ENCODE peak calls at places on chromosomes 6 and 20, in nine cellular contexts. W is NCI-H2107, X is mucosa of descending colon, V is A549, I is AG04450, O is HEK293T, L is GM04504, N is NCI-H460, C is C1 segment of cervical spinal cord. T is an unnamed sample.

GRCh38 chr20:13819885-13820645 is 35.2 kb downstream of the NDUFAF5 start:
- DNase-seq in W (no peak), X (peak), V (peak), I (no peak), O (peak), L (peak), N (peak), C (no peak), T (no peak)

GRCh38 chr20:42155586-42155985 is 537.4 kb upstream of the CHD6 start:
- DNase-seq in W (no peak), X (no peak), V (no peak), I (no peak), O (no peak), L (no peak), N (no peak), C (no peak), T (no peak)

GRCh38 chr6:163404825-163405265 is 9.7 kb upstream of the QKI start:
- DNase-seq in W (no peak), X (peak), V (no peak), I (no peak), O (no peak), L (no peak), N (no peak), C (peak), T (no peak)

GRCh38 chr6:34378470-34378869 is 14.0 kb downstream of the NUDT3 start:
- DNase-seq in W (no peak), X (no peak), V (no peak), I (no peak), O (no peak), L (no peak), N (no peak), C (no peak), T (no peak)

GRCh38 chr20:10433623-10434466 is at the start of gene MKKS:
- DNase-seq in W (peak), X (peak), V (peak), I (peak), O (peak), L (peak), N (peak), C (peak), T (peak)

GRCh38 chr20:60242836-60243520 is 284.8 kb downstream of the CDH26 start:
- DNase-seq in W (no peak), X (no peak), V (no peak), I (no peak), O (no peak), L (no peak), N (no peak), C (no peak), T (no peak)

GRCh38 chr6:162705736-162706135 is 21.8 kb downstream of the PRKN start:
- DNase-seq in W (no peak), X (no peak), V (no peak), I (no peak), O (no peak), L (no peak), N (no peak), C (no peak), T (no peak)

GRCh38 chr20:6626805-6627204 is 140.7 kb upstream of the BMP2 start:
- DNase-seq in W (no peak), X (no peak), V (no peak), I (no peak), O (no peak), L (no peak), N (no peak), C (no peak), T (no peak)

GRCh38 chr20:47456952-47457724 is 44.5 kb upstream of the NCOA3 start:
- DNase-seq in W (no peak), X (no peak), V (peak), I (no peak), O (no peak), L (peak), N (no peak), C (no peak), T (no peak)

GRCh38 chr6:34491091-34491430 is 25.2 kb downstream of the PACSIN1 start:
- DNase-seq in W (no peak), X (peak), V (no peak), I (no peak), O (no peak), L (peak), N (peak), C (no peak), T (no peak)

GRCh38 chr20:8940311-8940710 is 128.6 kb upstream of the PLCB4 start:
- DNase-seq in W (no peak), X (no peak), V (no peak), I (no peak), O (no peak), L (peak), N (no peak), C (no peak), T (no peak)

GRCh38 chr6:49551126-49551865 is 828 bp downstream of the C6orf141 start:
- DNase-seq in W (no peak), X (peak), V (peak), I (no peak), O (peak), L (no peak), N (no peak), C (no peak), T (no peak)

GRCh38 chr6:117498159-117498558 is 15.7 kb downstream of the DCBLD1 start:
- DNase-seq in W (no peak), X (no peak), V (peak), I (no peak), O (no peak), L (peak), N (no peak), C (no peak), T (no peak)

GRCh38 chr6:55636406-55637102 is 57.6 kb upstream of the HMGCLL1 start:
- DNase-seq in W (no peak), X (no peak), V (peak), I (peak), O (no peak), L (no peak), N (peak), C (no peak), T (no peak)

GRCh38 chr6:1029196-1029595 is 282.7 kb upstream of the FOXQ1 start:
- DNase-seq in W (no peak), X (no peak), V (no peak), I (no peak), O (no peak), L (peak), N (no peak), C (no peak), T (no peak)

GRCh38 chr6:33860706-33861474 is 57.1 kb upstream of the MLN start:
- DNase-seq in W (peak), X (peak), V (no peak), I (no peak), O (no peak), L (peak), N (no peak), C (no peak), T (no peak)

GRCh38 chr6:166446567-166447065 is 63.9 kb upstream of the MPC1 start:
- DNase-seq in W (no peak), X (no peak), V (no peak), I (no peak), O (no peak), L (no peak), N (no peak), C (no peak), T (no peak)

GRCh38 chr6:136051140-136051775 is 198.9 kb downstream of the MTFR2 start:
- DNase-seq in W (no peak), X (no peak), V (peak), I (peak), O (no peak), L (no peak), N (peak), C (no peak), T (no peak)

GRCh38 chr6:3323696-3324261 is 65.0 kb downstream of the PSMG4 start:
- DNase-seq in W (no peak), X (no peak), V (no peak), I (no peak), O (no peak), L (no peak), N (no peak), C (no peak), T (no peak)

GRCh38 chr6:74567891-74568290 is 638.0 kb downstream of the COL12A1 start:
- DNase-seq in W (no peak), X (no peak), V (no peak), I (no peak), O (no peak), L (no peak), N (no peak), C (no peak), T (no peak)

GRCh38 chr20:34632870-34633452 is 43.9 kb downstream of the PIGU start:
- DNase-seq in W (no peak), X (peak), V (no peak), I (no peak), O (no peak), L (no peak), N (no peak), C (no peak), T (no peak)

GRCh38 chr6:132867055-132867454 is 52.7 kb downstream of the RPS12 start:
- DNase-seq in W (no peak), X (no peak), V (no peak), I (no peak), O (no peak), L (no peak), N (no peak), C (no peak), T (no peak)

GRCh38 chr6:106568518-106568917 is 60.8 kb downstream of the RTN4IP1 start:
- DNase-seq in W (no peak), X (no peak), V (no peak), I (no peak), O (no peak), L (no peak), N (no peak), C (no peak), T (no peak)

GRCh38 chr6:45608252-45608911 is 230.6 kb upstream of the SUPT3H start:
- DNase-seq in W (no peak), X (no peak), V (no peak), I (no peak), O (no peak), L (no peak), N (no peak), C (no peak), T (no peak)

GRCh38 chr6:125844989-125845388 is 54.2 kb downstream of the NCOA7 start:
- DNase-seq in W (no peak), X (no peak), V (no peak), I (no peak), O (no peak), L (no peak), N (no peak), C (no peak), T (no peak)

GRCh38 chr6:42251911-42252637 is 34.4 kb upstream of the MRPS10 start:
- DNase-seq in W (no peak), X (peak), V (no peak), I (no peak), O (no peak), L (no peak), N (no peak), C (peak), T (no peak)